ENCODE peak calls at places on chromosome 12, in six cellular contexts. I is AG04450, T is right lobe of liver, M is LNCaP clone FGC, K is foreskin fibroblast, C is kidney. Y is an unnamed sample.

GRCh38 chr12:40055227-40055579 is 50.7 kb downstream of the SLC2A13 start:
- DNase-seq in I (no peak), T (no peak), M (no peak), K (no peak), C (no peak), Y (no peak)

GRCh38 chr12:130744274-130744673 is 28.2 kb upstream of the RIMBP2 start:
- DNase-seq in I (no peak), T (peak), M (no peak), K (no peak), C (peak), Y (no peak)

GRCh38 chr12:53214687-53215455 is 7.8 kb upstream of the ITGB7 start:
- DNase-seq in I (no peak), T (peak), M (no peak), K (no peak), C (peak), Y (no peak)

GRCh38 chr12:65200007-65200665 is 30.8 kb downstream of the LEMD3 start:
- DNase-seq in I (no peak), T (no peak), M (no peak), K (no peak), C (no peak), Y (no peak)

GRCh38 chr12:92078167-92079053 is 67.2 kb downstream of the BTG1 start:
- DNase-seq in I (peak), T (no peak), M (no peak), K (peak), C (no peak), Y (no peak)

GRCh38 chr12:32031109-32031508 is 71.9 kb downstream of the RESF1 start:
- DNase-seq in I (no peak), T (no peak), M (no peak), K (no peak), C (no peak), Y (no peak)

GRCh38 chr12:754871-755562 is 2.6 kb downstream of the WNK1 start:
- DNase-seq in I (peak), T (no peak), M (no peak), K (peak), C (no peak), Y (no peak)

GRCh38 chr12:51371295-51371953 is 19.8 kb downstream of the GALNT6 start:
- DNase-seq in I (peak), T (peak), M (no peak), K (peak), C (peak), Y (no peak)

GRCh38 chr12:131628766-131629448 is 82.0 kb upstream of the SFSWAP start:
- DNase-seq in I (no peak), T (no peak), M (no peak), K (no peak), C (peak), Y (peak)

GRCh38 chr12:2198088-2198501 is 145.3 kb downstream of the CACNA1C start:
- DNase-seq in I (no peak), T (no peak), M (no peak), K (peak), C (no peak), Y (no peak)

GRCh38 chr12:46389130-46389616 is 16.6 kb upstream of the SLC38A2 start:
- DNase-seq in I (no peak), T (no peak), M (no peak), K (peak), C (no peak), Y (no peak)

GRCh38 chr12:92987362-92987761 is 58.3 kb upstream of the EEA1 start:
- DNase-seq in I (peak), T (no peak), M (peak), K (peak), C (no peak), Y (no peak)

GRCh38 chr12:40829738-40830144 is 137.5 kb downstream of the CNTN1 start:
- DNase-seq in I (no peak), T (no peak), M (no peak), K (peak), C (no peak), Y (no peak)

GRCh38 chr12:72076558-72076915 is 137.9 kb downstream of the TPH2 start:
- DNase-seq in I (no peak), T (no peak), M (no peak), K (no peak), C (no peak), Y (no peak)

GRCh38 chr12:19945559-19946485 is 422.5 kb upstream of the PDE3A start:
- DNase-seq in I (peak), T (no peak), M (no peak), K (peak), C (no peak), Y (no peak)

GRCh38 chr12:10448236-10448635 is 4.9 kb downstream of the KLRC1 start:
- DNase-seq in I (no peak), T (no peak), M (no peak), K (no peak), C (no peak), Y (no peak)

GRCh38 chr12:14482361-14482760 is 85.3 kb downstream of the PLBD1 start:
- DNase-seq in I (no peak), T (no peak), M (no peak), K (no peak), C (no peak), Y (no peak)

GRCh38 chr12:120466560-120467315 is 2.8 kb downstream of the SRSF9 start:
- DNase-seq in I (no peak), T (peak), M (no peak), K (peak), C (no peak), Y (no peak)

GRCh38 chr12:64674367-64674922 is 64.2 kb downstream of the RASSF3 start:
- DNase-seq in I (no peak), T (no peak), M (no peak), K (no peak), C (no peak), Y (no peak)

GRCh38 chr12:57223191-57224165 is 6.0 kb upstream of the SHMT2 start:
- DNase-seq in I (no peak), T (no peak), M (no peak), K (no peak), C (no peak), Y (no peak)

GRCh38 chr12:45833401-45833800 is 103.9 kb downstream of the ARID2 start:
- DNase-seq in I (no peak), T (no peak), M (no peak), K (no peak), C (no peak), Y (no peak)

GRCh38 chr12:32098112-32098511 is 8.5 kb upstream of the BICD1 start:
- DNase-seq in I (no peak), T (no peak), M (no peak), K (no peak), C (no peak), Y (no peak)

GRCh38 chr12:54544743-54545142 is 4.7 kb upstream of the PDE1B start:
- DNase-seq in I (no peak), T (no peak), M (no peak), K (no peak), C (no peak), Y (no peak)

GRCh38 chr12:59040651-59041050 is 120.3 kb upstream of the LRIG3 start:
- DNase-seq in I (peak), T (no peak), M (no peak), K (peak), C (no peak), Y (no peak)

GRCh38 chr12:12333980-12334709 is 15.9 kb downstream of the MANSC1 start:
- DNase-seq in I (no peak), T (peak), M (no peak), K (peak), C (no peak), Y (no peak)

GRCh38 chr12:1880876-1881275 is 37.6 kb downstream of the CACNA2D4 start:
- DNase-seq in I (no peak), T (peak), M (no peak), K (no peak), C (no peak), Y (no peak)

GRCh38 chr12:120056739-120057138 is 59.8 kb downstream of the RAB35 start:
- DNase-seq in I (no peak), T (no peak), M (no peak), K (no peak), C (no peak), Y (no peak)

GRCh38 chr12:118302053-118302452 is 70.7 kb downstream of the TAOK3 start:
- DNase-seq in I (no peak), T (no peak), M (peak), K (peak), C (no peak), Y (no peak)

GRCh38 chr12:70049596-70050360 is 193.5 kb upstream of the CNOT2 start:
- DNase-seq in I (no peak), T (no peak), M (peak), K (no peak), C (no peak), Y (no peak)

GRCh38 chr12:12722351-12723146 is 5.4 kb downstream of the CDKN1B start:
- DNase-seq in I (no peak), T (no peak), M (no peak), K (no peak), C (no peak), Y (no peak)

GRCh38 chr12:127060310-127060847 is 1206.6 kb upstream of the TMEM132C start:
- DNase-seq in I (no peak), T (no peak), M (peak), K (no peak), C (no peak), Y (no peak)
- TF ChIP-seq CTCF in I (no peak), T (no peak), M (no peak), K (no peak), C (no peak), Y (no peak)

GRCh38 chr12:90102957-90103652 is 394.5 kb upstream of the ATP2B1 start:
- DNase-seq in I (no peak), T (no peak), M (peak), K (peak), C (no peak), Y (no peak)
- TF ChIP-seq CTCF in I (peak), T (peak), M (peak), K (peak), C (peak), Y (peak)

GRCh38 chr12:66548338-66549049 is 130.4 kb downstream of the GRIP1 start:
- DNase-seq in I (no peak), T (no peak), M (no peak), K (no peak), C (no peak), Y (no peak)
- TF ChIP-seq CTCF in I (peak), T (no peak), M (peak), K (no peak), C (no peak), Y (peak)

GRCh38 chr12:96698965-96699364 is 208.1 kb upstream of the NEDD1 start:
- DNase-seq in I (no peak), T (no peak), M (no peak), K (no peak), C (no peak), Y (no peak)

DNA sequence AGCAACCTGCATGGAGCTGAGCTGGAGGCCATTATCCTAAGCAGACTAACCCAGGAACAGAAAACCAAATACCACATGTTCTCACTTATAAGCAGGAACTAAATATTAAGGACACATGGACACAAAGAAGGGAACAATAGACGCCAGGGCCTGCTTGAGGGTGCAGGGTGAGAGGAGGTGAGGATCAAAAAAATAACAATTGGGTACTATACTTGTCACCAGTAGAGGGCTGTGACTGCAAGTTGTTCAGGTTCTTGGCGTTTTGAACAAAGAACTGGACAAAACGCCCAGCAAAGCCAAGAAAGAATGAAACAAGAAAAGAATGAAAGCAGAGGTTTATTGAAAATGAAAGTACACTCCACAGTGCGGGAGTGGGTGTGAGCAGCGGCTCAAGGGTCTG is 208.5 kb upstream of the NEDD1 start:
- DNase-seq in I (no peak), T (no peak), M (no peak), K (no peak), C (no peak), Y (no peak)
- TF ChIP-seq CTCF in I (peak), T (no peak), M (peak), K (peak), C (no peak), Y (no peak)

DNA sequence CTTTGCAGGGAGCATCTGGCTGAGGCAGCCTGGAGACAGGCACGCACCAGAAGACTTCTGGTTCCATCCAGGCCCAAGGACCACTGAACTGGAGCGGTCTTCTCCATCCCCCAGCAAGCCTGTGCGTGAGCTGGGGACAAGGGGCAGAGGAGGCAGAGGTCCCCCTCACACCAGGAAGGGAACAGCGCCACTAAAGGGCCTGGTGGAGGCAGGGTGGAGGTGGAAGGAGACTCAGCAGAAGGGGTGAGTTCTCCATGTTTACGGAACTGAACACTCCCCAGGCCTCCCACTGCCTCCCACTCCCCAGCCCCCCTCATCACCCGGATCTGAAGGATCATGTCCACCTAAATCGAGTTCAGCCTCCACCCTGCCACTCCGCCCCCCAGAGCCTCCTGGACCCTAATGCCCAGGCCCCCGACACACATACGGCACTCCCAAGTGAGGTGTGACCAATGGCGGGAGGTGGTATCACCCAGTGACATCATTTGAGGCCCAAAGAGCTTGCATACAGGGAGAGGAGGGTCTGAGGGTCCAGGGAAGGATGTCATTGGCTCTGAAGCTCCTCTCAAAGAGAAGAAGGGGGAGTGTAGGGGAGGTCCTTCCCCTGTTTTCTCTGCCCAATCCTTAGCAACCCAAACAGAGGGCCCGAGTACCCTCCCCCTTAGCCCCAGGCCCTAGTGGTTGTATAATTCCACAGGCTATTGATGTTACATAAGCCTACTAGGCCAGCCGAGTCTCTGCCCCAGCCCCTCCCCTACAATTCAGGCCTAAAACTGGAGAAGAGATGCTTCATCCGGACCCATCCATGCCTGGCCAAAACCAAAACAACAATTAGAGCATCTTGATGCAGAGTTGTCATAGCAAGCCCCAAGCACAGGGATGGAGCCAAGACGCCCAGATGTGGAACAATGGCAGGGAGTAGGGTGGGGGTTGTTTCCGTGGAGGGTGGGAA is 1.0 kb downstream of the FAIM2 start:
- DNase-seq in I (no peak), T (no peak), M (no peak), K (no peak), C (peak), Y (peak)
- TF ChIP-seq CTCF in I (no peak), T (no peak), M (no peak), K (no peak), C (no peak), Y (no peak)